ENCODE peak calls at places on chromosomes 13 and 19, in ten cellular contexts. L, W, D, F, Z, Q, S, O, P and I are unnamed samples.

GRCh38 chr13:43303040-43303729 is 279.8 kb downstream of the DNAJC15 start:
- DNase-seq in L (peak; percentile 50), W (peak; percentile 23), D (peak; percentile 81), F (peak; percentile 70), Z (peak; percentile 22), Q (peak; percentile 82), S (no peak), O (peak; percentile 42), P (peak; percentile 80), I (peak; percentile 76)

GRCh38 chr19:45364696-45365095 is 5.7 kb downstream of the ERCC2 start:
- DNase-seq in L (no peak), W (no peak), D (no peak), F (no peak), Z (no peak), Q (no peak), S (no peak), O (no peak), P (no peak), I (no peak)

GRCh38 chr13:75870397-75870801 is 234.3 kb downstream of the LMO7 start:
- DNase-seq in L (peak; percentile 56), W (no peak), D (no peak), F (peak; percentile 20), Z (no peak), Q (peak; percentile 37), S (no peak), O (peak; percentile 20), P (peak; percentile 43), I (peak; percentile 78)

GRCh38 chr13:20824762-20825161 is 51.0 kb upstream of the EEF1AKMT1 start:
- DNase-seq in L (no peak), W (no peak), D (no peak), F (peak; percentile 87), Z (no peak), Q (no peak), S (no peak), O (no peak), P (peak; percentile 30), I (no peak)

GRCh38 chr13:32629866-32630265 is 43.6 kb downstream of the PDS5B start:
- DNase-seq in L (no peak), W (no peak), D (no peak), F (no peak), Z (no peak), Q (no peak), S (no peak), O (no peak), P (no peak), I (no peak)

GRCh38 chr13:38766799-38767198 is 79.9 kb downstream of the FREM2 start:
- DNase-seq in L (no peak), W (peak; percentile 8), D (no peak), F (no peak), Z (no peak), Q (no peak), S (no peak), O (no peak), P (no peak), I (no peak)

GRCh38 chr19:15297416-15298224 is 34.7 kb downstream of the BRD4 start:
- DNase-seq in L (peak; percentile 47), W (peak; percentile 65), D (peak; percentile 90), F (peak; percentile 83), Z (peak; percentile 39), Q (no peak), S (no peak), O (no peak), P (peak; percentile 86), I (peak; percentile 68)

GRCh38 chr19:35167251-35168119 is 12.9 kb downstream of the FXYD5 start:
- DNase-seq in L (no peak), W (no peak), D (no peak), F (no peak), Z (no peak), Q (no peak), S (no peak), O (no peak), P (no peak), I (no peak)

GRCh38 chr19:30336290-30336689 is 35.9 kb upstream of the ZNF536 start:
- DNase-seq in L (no peak), W (no peak), D (no peak), F (no peak), Z (no peak), Q (no peak), S (no peak), O (no peak), P (no peak), I (no peak)

GRCh38 chr13:96700657-96701056 is 293.6 kb downstream of the OXGR1 start:
- DNase-seq in L (no peak), W (no peak), D (no peak), F (no peak), Z (no peak), Q (no peak), S (no peak), O (no peak), P (no peak), I (no peak)

GRCh38 chr19:15934332-15935078 is at the start of gene CYP4F11:
- DNase-seq in L (peak; percentile 46), W (peak; percentile 84), D (no peak), F (no peak), Z (peak; percentile 89), Q (no peak), S (peak; percentile 93), O (no peak), P (no peak), I (no peak)

GRCh38 chr19:45607071-45608029 is 5.3 kb upstream of the GPR4 start:
- DNase-seq in L (peak; percentile 76), W (peak; percentile 48), D (peak; percentile 89), F (peak; percentile 59), Z (peak; percentile 87), Q (peak; percentile 89), S (no peak), O (peak; percentile 71), P (peak; percentile 71), I (peak; percentile 91)

GRCh38 chr13:27112006-27112405 is 59.6 kb downstream of the USP12 start:
- DNase-seq in L (no peak), W (no peak), D (no peak), F (no peak), Z (no peak), Q (no peak), S (no peak), O (no peak), P (no peak), I (no peak)

GRCh38 chr13:109148243-109148642 is 518.8 kb downstream of the MYO16 start:
- DNase-seq in L (peak; percentile 25), W (peak; percentile 86), D (no peak), F (peak; percentile 87), Z (no peak), Q (no peak), S (no peak), O (no peak), P (peak; percentile 82), I (peak; percentile 39)

GRCh38 chr13:109146912-109147624 is 517.7 kb downstream of the MYO16 start:
- DNase-seq in L (peak; percentile 95), W (peak; percentile 97), D (no peak), F (peak; percentile 89), Z (no peak), Q (no peak), S (no peak), O (no peak), P (peak; percentile 65), I (peak; percentile 39)

GRCh38 chr13:109144693-109145437 is 515.5 kb downstream of the MYO16 start:
- DNase-seq in L (no peak), W (peak; percentile 36), D (no peak), F (no peak), Z (no peak), Q (no peak), S (no peak), O (no peak), P (no peak), I (no peak)

GRCh38 chr13:109146393-109146792 is 517.0 kb downstream of the MYO16 start:
- DNase-seq in L (no peak), W (no peak), D (no peak), F (no peak), Z (no peak), Q (no peak), S (no peak), O (no peak), P (no peak), I (no peak)

DNA sequence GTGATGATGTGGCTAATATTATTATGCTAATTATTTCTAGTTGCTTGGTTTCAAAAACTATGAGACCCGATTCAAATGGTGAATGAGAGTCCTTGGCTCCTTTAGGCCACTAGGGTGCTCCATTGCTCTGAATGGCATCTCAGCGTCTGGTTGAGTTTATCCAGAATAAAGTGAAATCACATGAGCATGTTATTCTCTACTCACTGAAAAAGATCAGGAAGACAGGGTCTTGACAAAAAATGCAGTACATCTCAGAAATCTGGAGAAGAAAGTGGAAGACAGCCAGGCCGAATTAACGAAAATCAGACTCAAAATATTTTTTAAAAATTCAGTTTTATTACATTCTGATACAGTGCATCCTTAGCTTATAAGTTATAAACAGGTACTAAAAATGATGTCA is 516.2 kb downstream of the MYO16 start:
- DNase-seq in L (peak; percentile 74), W (peak; percentile 72), D (peak; percentile 65), F (peak; percentile 72), Z (peak; percentile 35), Q (peak; percentile 70), S (no peak), O (peak; percentile 24), P (peak; percentile 82), I (peak; percentile 91)
- H3K9ac ChIP-seq in L (peak overlapping the region; percentile 66), W (peak overlapping the region; percentile 47), D (no peak overlapping the region), F (no peak overlapping the region), Z (no peak overlapping the region), Q (no peak overlapping the region), S (no peak overlapping the region), O (no peak overlapping the region), P (no peak overlapping the region), I (peak overlapping the region; percentile 77)

DNA sequence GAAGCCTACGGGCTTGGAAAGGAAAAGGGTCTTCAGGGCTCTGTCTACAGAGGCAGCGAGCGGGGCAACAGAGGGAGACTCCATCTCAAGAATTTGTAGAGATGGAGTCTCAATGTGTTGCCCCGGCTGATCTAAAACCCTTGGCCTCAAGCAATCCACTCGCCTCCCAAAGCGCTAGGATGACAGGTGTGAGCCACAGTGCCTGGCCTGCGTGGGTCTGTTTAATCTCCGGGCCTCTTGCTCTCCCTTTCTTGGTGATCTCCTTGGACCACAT is 8.1 kb downstream of the RPS9 start:
- DNase-seq in L (peak; percentile 39), W (no peak), D (peak; percentile 34), F (no peak), Z (no peak), Q (no peak), S (no peak), O (no peak), P (peak; percentile 23), I (no peak)
- H3K4me1 ChIP-seq in L (peaks cover 47% of the 10 kb centered on the region), W (peaks cover 34% of the 10 kb centered on the region), D (no peaks in the 10 kb centered on the region), F (peaks cover 30% of the 10 kb centered on the region), Z (peaks cover 24% of the 10 kb centered on the region), Q (peaks cover 11% of the 10 kb centered on the region), S (peaks cover under 1% of the 10 kb centered on the region), O (peaks cover 4% of the 10 kb centered on the region), P (peaks cover 26% of the 10 kb centered on the region), I (peaks cover 73% of the 10 kb centered on the region)

DNA sequence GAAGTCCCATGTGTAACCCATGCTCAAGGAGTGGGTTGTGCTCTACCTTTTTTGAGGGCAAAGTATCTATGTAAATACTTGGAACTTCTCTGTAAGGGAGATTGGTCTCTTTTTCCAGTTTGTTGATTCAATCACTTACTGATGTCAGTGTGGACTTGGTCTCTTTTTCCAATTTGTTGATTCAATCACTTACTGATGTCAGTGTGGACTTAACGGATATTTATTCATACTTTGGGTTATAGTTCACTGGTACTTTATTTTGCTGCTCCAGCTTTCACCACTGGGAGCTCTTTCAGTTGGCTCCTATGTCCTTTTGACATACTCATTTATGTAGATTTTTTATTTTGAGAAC is 36.4 kb downstream of the COG3 start:
- DNase-seq in L (no peak), W (no peak), D (no peak), F (no peak), Z (no peak), Q (no peak), S (no peak), O (no peak), P (no peak), I (no peak)
- H3K36me3 ChIP-seq in L (peaks cover 42% of the 10 kb centered on the region), W (peaks cover 31% of the 10 kb centered on the region), D (peaks cover 7% of the 10 kb centered on the region), F (peaks cover 37% of the 10 kb centered on the region), Z (peaks cover 13% of the 10 kb centered on the region), Q (peaks cover 14% of the 10 kb centered on the region), S (peaks cover 44% of the 10 kb centered on the region), O (peaks cover 91% of the 10 kb centered on the region), P (peaks cover 12% of the 10 kb centered on the region), I (peaks cover 68% of the 10 kb centered on the region)

GRCh38 chr19:27971869-27972268 is 1241.1 kb downstream of the UQCRFS1 start:
- DNase-seq in L (no peak), W (no peak), D (no peak), F (no peak), Z (no peak), Q (no peak), S (no peak), O (no peak), P (no peak), I (no peak)
- H3K9ac ChIP-seq in L (no peak overlapping the region), W (no peak overlapping the region), D (no peak overlapping the region), F (no peak overlapping the region), Z (no peak overlapping the region), Q (no peak overlapping the region), S (no peak overlapping the region), O (no peak overlapping the region), P (no peak overlapping the region), I (no peak overlapping the region)